ENCODE peak calls at places on chromosomes 1 and 21, in eight cellular contexts. V is right cardiac atrium; I is stomach; E is stimulated activated CD4-positive, alpha-beta T cell treated with anti-CD3 and anti-CD28 coated beads, Interleukin-4, amount 100 ng/mL, for 24 hours; R is hepatic stellate cell; P is caudate nucleus; M is EH; W is endothelial cell. J is an unnamed sample.
A peak's percentile ranks its signal among the peaks of the same experiment; 100 is the strongest.

GRCh38 chr1:214584805-214585766 is 17.9 kb upstream of the CENPF start:
- DNase-seq in P (no peak), M (peak; percentile 76), W (no peak), I (no peak), R (peak; percentile 11), V (no peak), E (no peak), J (peak; percentile 23)

GRCh38 chr1:207069858-207070506 is 16.9 kb downstream of the PFKFB2 start:
- DNase-seq in E (no peak), R (no peak), I (no peak), V (peak; percentile 57), P (no peak), W (no peak), M (no peak), J (no peak)

GRCh38 chr1:224430511-224431113 is 4.0 kb downstream of the WDR26 start:
- DNase-seq in M (peak; percentile 80), W (no peak), I (no peak), E (peak; percentile 46), R (peak; percentile 55), V (no peak), P (no peak), J (peak; percentile 18)

GRCh38 chr1:197235355-197235754 is 32.7 kb upstream of the CRB1 start:
- DNase-seq in E (no peak), W (no peak), P (no peak), R (no peak), I (no peak), V (no peak), M (no peak), J (no peak)

GRCh38 chr1:234586304-234586703 is 23.7 kb downstream of the IRF2BP2 start:
- DNase-seq in P (no peak), I (no peak), R (no peak), W (no peak), V (no peak), E (no peak), M (no peak), J (no peak)

GRCh38 chr21:36791695-36792451 is 93.0 kb downstream of the SIM2 start:
- DNase-seq in V (no peak), M (no peak), W (no peak), I (no peak), E (no peak), R (no peak), P (no peak), J (no peak)

GRCh38 chr1:76210130-76210529 is 135.6 kb downstream of the ST6GALNAC3 start:
- DNase-seq in M (no peak), P (no peak), W (no peak), V (no peak), E (no peak), I (no peak), R (no peak), J (no peak)

GRCh38 chr1:152397474-152397873 is 16.6 kb downstream of the CRNN start:
- DNase-seq in E (no peak), P (no peak), I (no peak), W (no peak), M (peak; percentile 7), R (no peak), V (no peak), J (no peak)

GRCh38 chr1:175673236-175674150 is 69.9 kb downstream of the TNR start:
- DNase-seq in W (peak; percentile 27), M (no peak), P (no peak), V (no peak), R (no peak), I (no peak), E (no peak), J (no peak)

GRCh38 chr1:153968000-153968363 is 280 bp downstream of the CREB3L4 start:
- DNase-seq in P (no peak), M (no peak), E (no peak), W (no peak), I (peak; percentile 87), V (no peak), R (no peak), J (no peak)

GRCh38 chr1:218817747-218818146 is 355.9 kb upstream of the LYPLAL1 start:
- DNase-seq in W (no peak), I (no peak), V (no peak), E (no peak), R (no peak), M (no peak), P (no peak), J (no peak)

GRCh38 chr1:228802386-228803221 is 67.3 kb downstream of the RHOU start:
- DNase-seq in W (no peak), R (no peak), P (no peak), E (no peak), I (no peak), V (peak; percentile 65), M (no peak), J (no peak)

GRCh38 chr1:63917571-63918394 is 144.0 kb downstream of the ROR1 start:
- DNase-seq in M (no peak), V (no peak), E (no peak), P (no peak), I (no peak), W (peak; percentile 31), R (no peak), J (peak; percentile 2)

GRCh38 chr21:38806942-38807284 is 1.2 kb downstream of the ETS2 start:
- DNase-seq in E (peak; percentile 23), M (peak; percentile 57), W (no peak), I (no peak), R (peak; percentile 53), V (no peak), P (no peak), J (no peak)

GRCh38 chr1:162193815-162194214 is 124.3 kb downstream of the NOS1AP start:
- DNase-seq in P (no peak), M (no peak), E (no peak), R (no peak), W (no peak), I (no peak), V (no peak), J (no peak)

GRCh38 chr1:43251024-43251423 is 18.8 kb upstream of the TMEM125 start:
- DNase-seq in M (no peak), I (no peak), P (no peak), V (no peak), R (no peak), E (no peak), W (no peak), J (no peak)

GRCh38 chr1:41892211-41892840 is 26.4 kb downstream of the HIVEP3 start:
- DNase-seq in W (no peak), M (no peak), P (no peak), V (no peak), I (no peak), R (no peak), E (no peak), J (no peak)